ENCODE peak calls at places on chromosomes 5 and 9, in five cellular contexts. One of them, this sample, is unnamed.

GRCh38 chr9:133603165-133603927 is 5.8 kb downstream of the FAM163B start:
- DNase-seq in sigmoid colon: no peak
- DNase-seq in HuH-7: no peak
- DNase-seq in NCI-H1436 treated with DMSO at 0.1 percent for 48 hours: no peak
- DNase-seq in amniotic stem cell: no peak
- DNase-seq in this sample: no peak

GRCh38 chr5:54985301-54986268 is at the start of gene ESM1:
- DNase-seq in sigmoid colon: no peak
- DNase-seq in HuH-7: peak
- DNase-seq in NCI-H1436 treated with DMSO at 0.1 percent for 48 hours: no peak
- DNase-seq in amniotic stem cell: peak
- DNase-seq in this sample: peak

GRCh38 chr5:28082610-28083009 is 1044.2 kb upstream of the CDH9 start:
- DNase-seq in sigmoid colon: no peak
- DNase-seq in HuH-7: no peak
- DNase-seq in NCI-H1436 treated with DMSO at 0.1 percent for 48 hours: no peak
- DNase-seq in amniotic stem cell: no peak
- DNase-seq in this sample: no peak

GRCh38 chr5:115440782-115441451 is 103.7 kb downstream of the FEM1C start:
- DNase-seq in sigmoid colon: no peak
- DNase-seq in HuH-7: no peak
- DNase-seq in NCI-H1436 treated with DMSO at 0.1 percent for 48 hours: no peak
- DNase-seq in amniotic stem cell: no peak
- DNase-seq in this sample: no peak

GRCh38 chr5:176740131-176740701 is 70.1 kb upstream of the UNC5A start:
- DNase-seq in sigmoid colon: peak
- DNase-seq in HuH-7: peak
- DNase-seq in NCI-H1436 treated with DMSO at 0.1 percent for 48 hours: no peak
- DNase-seq in amniotic stem cell: no peak
- DNase-seq in this sample: no peak

GRCh38 chr9:94623253-94623652 is 16.1 kb downstream of the FBP1 start:
- DNase-seq in sigmoid colon: no peak
- DNase-seq in HuH-7: peak
- DNase-seq in NCI-H1436 treated with DMSO at 0.1 percent for 48 hours: no peak
- DNase-seq in amniotic stem cell: no peak
- DNase-seq in this sample: no peak

GRCh38 chr9:72351538-72352453 is 13.2 kb downstream of the ZFAND5 start:
- DNase-seq in sigmoid colon: peak
- DNase-seq in HuH-7: no peak
- DNase-seq in NCI-H1436 treated with DMSO at 0.1 percent for 48 hours: no peak
- DNase-seq in amniotic stem cell: no peak
- DNase-seq in this sample: peak

GRCh38 chr9:72929542-72929941 is 23.3 kb downstream of the ALDH1A1 start:
- DNase-seq in sigmoid colon: no peak
- DNase-seq in HuH-7: no peak
- DNase-seq in NCI-H1436 treated with DMSO at 0.1 percent for 48 hours: no peak
- DNase-seq in amniotic stem cell: no peak
- DNase-seq in this sample: no peak

GRCh38 chr5:171534009-171534895 is 114.8 kb downstream of the FGF18 start:
- DNase-seq in sigmoid colon: no peak
- DNase-seq in HuH-7: no peak
- DNase-seq in NCI-H1436 treated with DMSO at 0.1 percent for 48 hours: no peak
- DNase-seq in amniotic stem cell: no peak
- DNase-seq in this sample: no peak

GRCh38 chr5:56910123-56910951 is 941 bp downstream of the SETD9 start:
- DNase-seq in sigmoid colon: peak
- DNase-seq in HuH-7: peak
- DNase-seq in NCI-H1436 treated with DMSO at 0.1 percent for 48 hours: no peak
- DNase-seq in amniotic stem cell: peak
- DNase-seq in this sample: no peak

GRCh38 chr9:123069010-123069481 is 35.6 kb downstream of the GPR21 start:
- DNase-seq in sigmoid colon: no peak
- DNase-seq in HuH-7: no peak
- DNase-seq in NCI-H1436 treated with DMSO at 0.1 percent for 48 hours: no peak
- DNase-seq in amniotic stem cell: peak
- DNase-seq in this sample: peak

GRCh38 chr5:89289604-89290003 is 406.6 kb upstream of the MEF2C start:
- DNase-seq in sigmoid colon: no peak
- DNase-seq in HuH-7: no peak
- DNase-seq in NCI-H1436 treated with DMSO at 0.1 percent for 48 hours: no peak
- DNase-seq in amniotic stem cell: no peak
- DNase-seq in this sample: peak

This sample was measured in astrocyte of the spinal cord.